ENCODE peak calls at places on chromosomes 5 and 9, in four cellular contexts. B, Z, S and I are unnamed samples.

GRCh38 chr9:70679845-70680244 is 265.4 kb upstream of the KLF9 start:
- DNase-seq in Z (peak), S (no peak), B (peak), I (no peak)

GRCh38 chr5:37662362-37662761 is 177.5 kb downstream of the GDNF start:
- DNase-seq in S (no peak), B (no peak), Z (peak), I (no peak)

GRCh38 chr9:89422151-89422918 is 75.6 kb downstream of the SEMA4D start:
- DNase-seq in S (peak), B (peak), Z (peak), I (no peak)

GRCh38 chr9:108322326-108323098 is 533.3 kb downstream of the ACTL7B start:
- DNase-seq in S (no peak), Z (peak), B (no peak), I (no peak)

GRCh38 chr5:174714751-174715150 is 9.6 kb upstream of the MSX2 start:
- DNase-seq in Z (no peak), S (no peak), B (no peak), I (no peak)

GRCh38 chr9:5949103-5949699 is 58.5 kb downstream of the MLANA start:
- DNase-seq in B (no peak), Z (peak), S (peak), I (no peak)

GRCh38 chr5:168603776-168604175 is 24.6 kb upstream of the PANK3 start:
- DNase-seq in S (no peak), Z (no peak), B (no peak), I (no peak)

GRCh38 chr5:17405976-17406876 is 91.8 kb upstream of the TAF11L2 start:
- DNase-seq in S (no peak), B (no peak), Z (peak), I (no peak)

GRCh38 chr9:134639994-134640393 is 1.6 kb upstream of the COL5A1 start:
- DNase-seq in Z (no peak), B (no peak), S (no peak), I (no peak)

GRCh38 chr9:70593241-70593640 is 178.8 kb upstream of the KLF9 start:
- DNase-seq in Z (no peak), S (no peak), B (no peak), I (no peak)

GRCh38 chr5:149666212-149666852 is 63.8 kb upstream of the PPARGC1B start:
- DNase-seq in B (no peak), Z (peak), S (peak), I (peak)

GRCh38 chr9:129258124-129258822 is 80.2 kb upstream of the IER5L start:
- DNase-seq in B (no peak), Z (peak), S (peak), I (peak)

GRCh38 chr5:34600118-34600493 is 56.0 kb upstream of the RAI14 start:
- DNase-seq in S (no peak), Z (no peak), B (no peak), I (no peak)

GRCh38 chr5:59188415-59189225 is 605.7 kb downstream of the RAB3C start:
- DNase-seq in S (peak), Z (peak), B (no peak), I (peak)
- TF ChIP-seq CTCF in S (no peak), Z (peak), B (peak), I (peak)

GRCh38 chr5:141848771-141849370 is 29.3 kb downstream of the PCDH1 start:
- DNase-seq in S (no peak), Z (peak), B (no peak), I (no peak)

GRCh38 chr5:141843156-141843927 is 34.9 kb downstream of the PCDH1 start:
- DNase-seq in Z (peak), B (no peak), S (no peak), I (no peak)

GRCh38 chr5:141846031-141846430 is 32.2 kb downstream of the PCDH1 start:
- DNase-seq in B (no peak), S (no peak), Z (no peak), I (no peak)

GRCh38 chr5:141844414-141845097 is 33.7 kb downstream of the PCDH1 start:
- DNase-seq in Z (no peak), S (no peak), B (no peak), I (no peak)

GRCh38 chr5:141845371-141845821 is 32.8 kb downstream of the PCDH1 start:
- DNase-seq in B (no peak), S (no peak), Z (no peak), I (no peak)
- TF ChIP-seq CTCF in B (no peak), S (no peak), Z (no peak), I (no peak)

GRCh38 chr9:33815781-33816180 is 1.2 kb upstream of the UBE2R2 start:
- DNase-seq in Z (no peak), B (no peak), S (no peak), I (no peak)

GRCh38 chr9:33814816-33815215 is 2.1 kb upstream of the UBE2R2 start:
- DNase-seq in B (no peak), S (no peak), Z (no peak), I (no peak)

GRCh38 chr9:33818167-33818831 is 1.3 kb downstream of the UBE2R2 start:
- DNase-seq in Z (no peak), B (no peak), S (no peak), I (peak)

GRCh38 chr9:33817327-33818166 is 587 bp downstream of the UBE2R2 start:
- DNase-seq in B (peak), Z (peak), S (peak), I (peak)

GRCh38 chr9:33816327-33817252 is at the start of gene UBE2R2:
- DNase-seq in S (peak), B (peak), Z (peak), I (peak)
- TF ChIP-seq CTCF in S (no peak), B (no peak), Z (no peak), I (no peak)

DNA sequence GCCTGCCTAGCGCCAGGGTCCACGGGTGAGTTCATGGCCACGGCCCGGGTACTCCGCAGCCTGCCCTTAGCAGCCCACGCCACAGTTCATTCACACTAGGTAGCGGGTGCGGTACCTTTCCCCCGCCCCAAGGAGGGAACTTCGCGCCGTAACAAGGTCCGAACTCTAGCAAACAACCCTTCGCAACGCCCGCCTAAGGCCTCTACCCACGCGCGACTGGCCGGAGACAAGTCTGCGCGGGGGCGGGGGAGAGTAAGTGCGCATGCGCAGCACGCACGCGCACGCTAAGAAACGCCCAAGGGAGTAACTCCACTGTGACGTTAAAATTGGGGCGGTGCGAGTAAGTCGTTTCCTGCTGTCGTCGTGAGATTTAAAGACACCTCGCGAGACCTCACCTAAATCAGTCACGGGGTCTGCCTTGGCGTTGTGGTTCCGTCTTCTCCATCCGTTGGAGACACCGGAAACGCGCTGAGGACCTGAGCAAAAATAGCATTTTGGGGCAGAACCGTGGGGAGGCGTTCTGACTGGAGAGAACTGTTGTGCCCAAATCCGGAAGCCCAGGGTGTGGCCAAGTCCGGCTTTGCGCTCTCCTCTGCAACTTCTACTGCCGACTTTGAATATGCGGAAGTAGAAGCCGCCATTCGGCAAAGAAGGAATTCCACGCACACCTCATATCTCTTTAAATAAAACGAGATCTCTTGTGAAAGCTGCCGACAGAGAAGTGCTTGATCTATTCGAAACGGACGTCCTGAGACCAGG is at the start of gene RAPGEF6:
- DNase-seq in S (peak), B (peak), Z (peak), I (peak)
- TF ChIP-seq CTCF in S (no peak), B (no peak), Z (no peak), I (no peak)